ENCODE peak calls at places on chromosomes 12 and 14, in five cellular contexts. One of them, this sample, is unnamed.

GRCh38 chr12:29807125-29807524 is 23.4 kb upstream of the TMTC1 start:
- DNase-seq in fibroblast of mammary gland: peak
- DNase-seq in anterior cingulate cortex: no peak
- DNase-seq in choroid plexus epithelial cell: peak
- DNase-seq in activated naive CD8-positive, alpha-beta T cell treated with anti-CD3 and anti-CD28 coated beads, Interleukin-2, amount 50 U/mL, for 24 hours: no peak
- DNase-seq in this sample: no peak

GRCh38 chr14:104688755-104689619 is at the start of gene INF2:
- DNase-seq in fibroblast of mammary gland: peak
- DNase-seq in anterior cingulate cortex: no peak
- DNase-seq in choroid plexus epithelial cell: peak
- DNase-seq in activated naive CD8-positive, alpha-beta T cell treated with anti-CD3 and anti-CD28 coated beads, Interleukin-2, amount 50 U/mL, for 24 hours: peak
- DNase-seq in this sample: peak

GRCh38 chr12:113233967-113234366 is 12.7 kb downstream of the TPCN1 start:
- DNase-seq in fibroblast of mammary gland: no peak
- DNase-seq in anterior cingulate cortex: no peak
- DNase-seq in choroid plexus epithelial cell: no peak
- DNase-seq in activated naive CD8-positive, alpha-beta T cell treated with anti-CD3 and anti-CD28 coated beads, Interleukin-2, amount 50 U/mL, for 24 hours: no peak
- DNase-seq in this sample: no peak

GRCh38 chr12:12263909-12264308 is 2.9 kb downstream of the LRP6 start:
- DNase-seq in fibroblast of mammary gland: no peak
- DNase-seq in anterior cingulate cortex: no peak
- DNase-seq in choroid plexus epithelial cell: no peak
- DNase-seq in activated naive CD8-positive, alpha-beta T cell treated with anti-CD3 and anti-CD28 coated beads, Interleukin-2, amount 50 U/mL, for 24 hours: no peak
- DNase-seq in this sample: peak

GRCh38 chr12:99618657-99619056 is 28.9 kb upstream of the GARIN6 start:
- DNase-seq in fibroblast of mammary gland: no peak
- DNase-seq in anterior cingulate cortex: no peak
- DNase-seq in choroid plexus epithelial cell: no peak
- DNase-seq in activated naive CD8-positive, alpha-beta T cell treated with anti-CD3 and anti-CD28 coated beads, Interleukin-2, amount 50 U/mL, for 24 hours: no peak
- DNase-seq in this sample: peak

GRCh38 chr12:68530965-68531364 is 79.7 kb upstream of the RAP1B start:
- DNase-seq in fibroblast of mammary gland: peak
- DNase-seq in anterior cingulate cortex: no peak
- DNase-seq in choroid plexus epithelial cell: peak
- DNase-seq in activated naive CD8-positive, alpha-beta T cell treated with anti-CD3 and anti-CD28 coated beads, Interleukin-2, amount 50 U/mL, for 24 hours: no peak
- DNase-seq in this sample: peak

GRCh38 chr14:30227436-30227835 is 299.8 kb upstream of the PRKD1 start:
- DNase-seq in fibroblast of mammary gland: peak
- DNase-seq in anterior cingulate cortex: no peak
- DNase-seq in choroid plexus epithelial cell: peak
- DNase-seq in activated naive CD8-positive, alpha-beta T cell treated with anti-CD3 and anti-CD28 coated beads, Interleukin-2, amount 50 U/mL, for 24 hours: no peak
- DNase-seq in this sample: peak

GRCh38 chr14:101232340-101233015 is 328.8 kb upstream of the DIO3 start:
- DNase-seq in fibroblast of mammary gland: no peak
- DNase-seq in anterior cingulate cortex: no peak
- DNase-seq in choroid plexus epithelial cell: no peak
- DNase-seq in activated naive CD8-positive, alpha-beta T cell treated with anti-CD3 and anti-CD28 coated beads, Interleukin-2, amount 50 U/mL, for 24 hours: no peak
- DNase-seq in this sample: no peak

GRCh38 chr14:78967111-78967809 is 797.1 kb downstream of the NRXN3 start:
- DNase-seq in fibroblast of mammary gland: peak
- DNase-seq in anterior cingulate cortex: no peak
- DNase-seq in choroid plexus epithelial cell: peak
- DNase-seq in activated naive CD8-positive, alpha-beta T cell treated with anti-CD3 and anti-CD28 coated beads, Interleukin-2, amount 50 U/mL, for 24 hours: no peak
- DNase-seq in this sample: peak

GRCh38 chr12:113086249-113087164 is 30.0 kb downstream of the DTX1 start:
- DNase-seq in fibroblast of mammary gland: no peak
- DNase-seq in anterior cingulate cortex: no peak
- DNase-seq in choroid plexus epithelial cell: no peak
- DNase-seq in activated naive CD8-positive, alpha-beta T cell treated with anti-CD3 and anti-CD28 coated beads, Interleukin-2, amount 50 U/mL, for 24 hours: peak
- DNase-seq in this sample: no peak

GRCh38 chr12:3315201-3315661 is 175.8 kb upstream of the PRMT8 start:
- DNase-seq in fibroblast of mammary gland: peak
- DNase-seq in anterior cingulate cortex: no peak
- DNase-seq in choroid plexus epithelial cell: peak
- DNase-seq in activated naive CD8-positive, alpha-beta T cell treated with anti-CD3 and anti-CD28 coated beads, Interleukin-2, amount 50 U/mL, for 24 hours: no peak
- DNase-seq in this sample: no peak

GRCh38 chr12:132327351-132328171 is 1.8 kb downstream of the GALNT9 start:
- DNase-seq in fibroblast of mammary gland: peak
- DNase-seq in anterior cingulate cortex: peak
- DNase-seq in choroid plexus epithelial cell: peak
- DNase-seq in activated naive CD8-positive, alpha-beta T cell treated with anti-CD3 and anti-CD28 coated beads, Interleukin-2, amount 50 U/mL, for 24 hours: peak
- DNase-seq in this sample: peak

GRCh38 chr12:15274561-15274967 is 47.7 kb upstream of the PTPRO start:
- DNase-seq in fibroblast of mammary gland: peak
- DNase-seq in anterior cingulate cortex: no peak
- DNase-seq in choroid plexus epithelial cell: peak
- DNase-seq in activated naive CD8-positive, alpha-beta T cell treated with anti-CD3 and anti-CD28 coated beads, Interleukin-2, amount 50 U/mL, for 24 hours: no peak
- DNase-seq in this sample: no peak

GRCh38 chr12:92928431-92928961 is 599 bp downstream of the EEA1 start:
- DNase-seq in fibroblast of mammary gland: peak
- DNase-seq in anterior cingulate cortex: peak
- DNase-seq in choroid plexus epithelial cell: peak
- DNase-seq in activated naive CD8-positive, alpha-beta T cell treated with anti-CD3 and anti-CD28 coated beads, Interleukin-2, amount 50 U/mL, for 24 hours: peak
- DNase-seq in this sample: peak

GRCh38 chr12:57845478-57846284 is 848 bp downstream of the CTDSP2 start:
- DNase-seq in fibroblast of mammary gland: no peak
- DNase-seq in anterior cingulate cortex: peak
- DNase-seq in choroid plexus epithelial cell: peak
- DNase-seq in activated naive CD8-positive, alpha-beta T cell treated with anti-CD3 and anti-CD28 coated beads, Interleukin-2, amount 50 U/mL, for 24 hours: peak
- DNase-seq in this sample: peak

GRCh38 chr14:89121961-89122675 is 294.9 kb downstream of the FOXN3 start:
- DNase-seq in fibroblast of mammary gland: no peak
- DNase-seq in anterior cingulate cortex: no peak
- DNase-seq in choroid plexus epithelial cell: no peak
- DNase-seq in activated naive CD8-positive, alpha-beta T cell treated with anti-CD3 and anti-CD28 coated beads, Interleukin-2, amount 50 U/mL, for 24 hours: no peak
- DNase-seq in this sample: no peak

GRCh38 chr14:104689620-104690265 is 325 bp downstream of the INF2 start:
- DNase-seq in fibroblast of mammary gland: peak
- DNase-seq in anterior cingulate cortex: no peak
- DNase-seq in choroid plexus epithelial cell: no peak
- DNase-seq in activated naive CD8-positive, alpha-beta T cell treated with anti-CD3 and anti-CD28 coated beads, Interleukin-2, amount 50 U/mL, for 24 hours: peak
- DNase-seq in this sample: peak

GRCh38 chr12:51218607-51219161 is 822 bp upstream of the POU6F1 start:
- DNase-seq in fibroblast of mammary gland: no peak
- DNase-seq in anterior cingulate cortex: no peak
- DNase-seq in choroid plexus epithelial cell: no peak
- DNase-seq in activated naive CD8-positive, alpha-beta T cell treated with anti-CD3 and anti-CD28 coated beads, Interleukin-2, amount 50 U/mL, for 24 hours: no peak
- DNase-seq in this sample: no peak

GRCh38 chr14:102778616-102779351 is 1.5 kb downstream of the TRAF3 start:
- DNase-seq in fibroblast of mammary gland: no peak
- DNase-seq in anterior cingulate cortex: no peak
- DNase-seq in choroid plexus epithelial cell: peak
- DNase-seq in activated naive CD8-positive, alpha-beta T cell treated with anti-CD3 and anti-CD28 coated beads, Interleukin-2, amount 50 U/mL, for 24 hours: no peak
- DNase-seq in this sample: peak

GRCh38 chr12:102465762-102466560 is 14.4 kb downstream of the IGF1 start:
- DNase-seq in fibroblast of mammary gland: no peak
- DNase-seq in anterior cingulate cortex: no peak
- DNase-seq in choroid plexus epithelial cell: no peak
- DNase-seq in activated naive CD8-positive, alpha-beta T cell treated with anti-CD3 and anti-CD28 coated beads, Interleukin-2, amount 50 U/mL, for 24 hours: no peak
- DNase-seq in this sample: no peak

GRCh38 chr14:97916100-97916499 is 1118.9 kb downstream of the VRK1 start:
- DNase-seq in fibroblast of mammary gland: no peak
- DNase-seq in anterior cingulate cortex: no peak
- DNase-seq in choroid plexus epithelial cell: no peak
- DNase-seq in activated naive CD8-positive, alpha-beta T cell treated with anti-CD3 and anti-CD28 coated beads, Interleukin-2, amount 50 U/mL, for 24 hours: no peak
- DNase-seq in this sample: no peak

GRCh38 chr14:91202234-91202974 is 42.1 kb downstream of the GPR68 start:
- DNase-seq in fibroblast of mammary gland: peak
- DNase-seq in anterior cingulate cortex: no peak
- DNase-seq in choroid plexus epithelial cell: no peak
- DNase-seq in activated naive CD8-positive, alpha-beta T cell treated with anti-CD3 and anti-CD28 coated beads, Interleukin-2, amount 50 U/mL, for 24 hours: peak
- DNase-seq in this sample: no peak

This sample was measured in adipocyte.